ENCODE peak calls at places on chromosome 12, in ten cellular contexts. U is A673, J is NCI-H1105, G is astrocyte of the spinal cord, P is A172, X is HS-27A, V is ureter, O is neural crest cell, E is KG1, I is DMS79 treated with DMSO at 0.1 percent for 48 hours. D is an unnamed sample.

GRCh38 chr12:27671865-27672264 is 24.4 kb upstream of the REP15 start:
- DNase-seq in O (no peak), V (no peak), X (no peak), J (no peak), P (no peak), G (no peak), E (no peak), I (no peak), U (no peak), D (no peak)

GRCh38 chr12:6279631-6280030 is 30.9 kb upstream of the PLEKHG6 start:
- DNase-seq in I (no peak), P (no peak), X (no peak), V (no peak), U (no peak), E (no peak), J (no peak), G (no peak), O (no peak), D (no peak)

GRCh38 chr12:78641837-78642423 is 222.6 kb upstream of the SYT1 start:
- DNase-seq in E (no peak), U (peak; percentile 57), I (no peak), J (no peak), O (no peak), X (no peak), P (no peak), V (no peak), G (no peak), D (no peak)

GRCh38 chr12:30822385-30823139 is 67.8 kb upstream of the CAPRIN2 start:
- DNase-seq in V (peak; percentile 69), P (peak; percentile 27), G (peak; percentile 62), X (no peak), I (peak; percentile 26), U (no peak), E (no peak), J (no peak), O (peak; percentile 41), D (peak; percentile 95)

GRCh38 chr12:103382119-103382518 is 113.6 kb downstream of the C12orf42 start:
- DNase-seq in I (no peak), V (no peak), P (no peak), O (no peak), E (no peak), U (no peak), X (no peak), J (no peak), G (no peak), D (no peak)

GRCh38 chr12:29041621-29042020 is 107.5 kb upstream of the FAR2 start:
- DNase-seq in O (no peak), J (no peak), E (no peak), P (peak; percentile 79), X (peak; percentile 58), U (no peak), V (no peak), I (no peak), G (peak; percentile 91), D (no peak)

GRCh38 chr12:58176296-58176869 is 235.0 kb downstream of the ATP23 start:
- DNase-seq in X (peak; percentile 15), J (no peak), O (peak; percentile 53), G (peak; percentile 33), E (no peak), U (peak; percentile 78), P (peak; percentile 52), V (no peak), I (no peak), D (peak; percentile 20)

GRCh38 chr12:26846419-26846818 is 13.4 kb upstream of the ITPR2 start:
- DNase-seq in U (no peak), E (no peak), V (no peak), O (no peak), G (no peak), I (no peak), X (no peak), P (no peak), J (no peak), D (no peak)

GRCh38 chr12:131117438-131118245 is 163.9 kb downstream of the ADGRD1 start:
- DNase-seq in P (no peak), U (no peak), G (no peak), I (no peak), X (no peak), E (no peak), O (no peak), V (no peak), J (no peak), D (no peak)

GRCh38 chr12:4059891-4060290 is 186.7 kb upstream of the PARP11 start:
- DNase-seq in E (no peak), U (peak; percentile 40), P (no peak), V (no peak), X (no peak), I (no peak), J (no peak), O (no peak), G (no peak), D (no peak)

GRCh38 chr12:130764475-130765185 is 48.5 kb upstream of the RIMBP2 start:
- DNase-seq in E (no peak), X (no peak), G (peak; percentile 32), U (peak; percentile 38), V (no peak), P (no peak), I (no peak), O (no peak), J (no peak), D (no peak)

GRCh38 chr12:94229902-94230301 is 81.5 kb downstream of the PLXNC1 start:
- DNase-seq in I (no peak), V (no peak), J (no peak), G (no peak), O (no peak), E (no peak), P (no peak), U (no peak), X (no peak), D (no peak)